ENCODE peak calls at places on chromosomes 2 and 18, in nine cellular contexts. E is CD4-positive, alpha-beta T cell; D is T-helper 17 cell; S is left lobe of liver; B is activated CD4-positive, alpha-beta T cell treated with anti-CD3 and anti-CD28 coated beads for 36 hours; N is aorta; O is heart right ventricle; H is Panc1; W is PC-3. Q is an unnamed sample.

GRCh38 chr2:10982931-10983701 is 71.4 kb downstream of the KCNF1 start:
- ATAC-seq in E (no peak), D (no peak), S (peak; percentile 35), B (no peak), N (no peak), O (peak; percentile 79), H (no peak), W (no peak), Q (peak; percentile 45)

GRCh38 chr2:142936629-142937028 is 59.2 kb downstream of the KYNU start:
- ATAC-seq in E (no peak), D (no peak), S (no peak), B (no peak), N (no peak), O (no peak), H (no peak), W (no peak), Q (no peak)

GRCh38 chr2:205806126-205806905 is 124.0 kb downstream of the NRP2 start:
- ATAC-seq in E (no peak), D (no peak), S (peak; percentile 92), B (no peak), N (no peak), O (no peak), H (no peak), W (no peak), Q (no peak)

GRCh38 chr2:206993964-206994363 is 54.6 kb downstream of the CPO start:
- ATAC-seq in E (no peak), D (no peak), S (no peak), B (no peak), N (no peak), O (no peak), H (peak; percentile 73), W (no peak), Q (no peak)

GRCh38 chr2:189118386-189118785 is 61.2 kb downstream of the COL5A2 start:
- ATAC-seq in E (no peak), D (no peak), S (no peak), B (no peak), N (no peak), O (no peak), H (no peak), W (no peak), Q (no peak)

GRCh38 chr2:227335713-227336112 is 10.7 kb downstream of the MFF start:
- ATAC-seq in E (no peak), D (no peak), S (no peak), B (peak; percentile 33), N (no peak), O (no peak), H (no peak), W (no peak), Q (no peak)

GRCh38 chr2:88832256-88832991 is 141.0 kb downstream of the RPIA start:
- ATAC-seq in E (no peak), D (peak; percentile 33), S (no peak), B (no peak), N (no peak), O (no peak), H (peak; percentile 54), W (peak; percentile 18), Q (no peak)

GRCh38 chr2:46459694-46460093 is 19.7 kb upstream of the TMEM247 start:
- ATAC-seq in E (no peak), D (no peak), S (no peak), B (no peak), N (no peak), O (no peak), H (no peak), W (no peak), Q (no peak)

GRCh38 chr2:175414872-175415487 is 233.5 kb upstream of the ATP5MC3 start:
- ATAC-seq in E (no peak), D (no peak), S (peak; percentile 93), B (no peak), N (no peak), O (no peak), H (peak; percentile 94), W (peak; percentile 92), Q (no peak)

GRCh38 chr2:20637147-20637546 is 13.8 kb downstream of the HS1BP3 start:
- ATAC-seq in E (no peak), D (no peak), S (peak; percentile 27), B (no peak), N (peak; percentile 81), O (peak; percentile 78), H (no peak), W (no peak), Q (peak; percentile 46)

GRCh38 chr2:109454764-109455394 is 158.9 kb downstream of the SEPTIN10 start:
- ATAC-seq in E (no peak), D (no peak), S (no peak), B (peak; percentile 63), N (no peak), O (no peak), H (no peak), W (no peak), Q (no peak)

GRCh38 chr2:44055229-44055628 is 59.4 kb upstream of the LRPPRC start:
- ATAC-seq in E (no peak), D (no peak), S (no peak), B (no peak), N (no peak), O (no peak), H (no peak), W (no peak), Q (no peak)

GRCh38 chr2:98868548-98869271 is 67.3 kb downstream of the CRACDL start:
- ATAC-seq in E (no peak), D (no peak), S (no peak), B (no peak), N (no peak), O (peak; percentile 12), H (peak; percentile 11), W (peak; percentile 48), Q (no peak)

GRCh38 chr2:45616663-45617411 is 5.8 kb upstream of the SRBD1 start:
- ATAC-seq in E (no peak), D (no peak), S (no peak), B (no peak), N (no peak), O (no peak), H (no peak), W (peak; percentile 75), Q (no peak)

GRCh38 chr2:39524061-39524460 is 87.0 kb upstream of the MAP4K3 start:
- ATAC-seq in E (no peak), D (no peak), S (no peak), B (no peak), N (no peak), O (no peak), H (no peak), W (peak; percentile 14), Q (no peak)

GRCh38 chr18:23058746-23059440 is 76.4 kb upstream of the CABLES1 start:
- ATAC-seq in E (no peak), D (no peak), S (no peak), B (no peak), N (no peak), O (no peak), H (no peak), W (no peak), Q (no peak)

GRCh38 chr2:57892920-57893319 is 153.7 kb upstream of the VRK2 start:
- ATAC-seq in E (no peak), D (no peak), S (no peak), B (no peak), N (no peak), O (no peak), H (no peak), W (no peak), Q (no peak)

GRCh38 chr2:45542013-45542412 is 69.1 kb downstream of the SRBD1 start:
- ATAC-seq in E (no peak), D (no peak), S (no peak), B (no peak), N (no peak), O (peak; percentile 9), H (no peak), W (no peak), Q (no peak)

GRCh38 chr18:30491815-30492551 is 550.6 kb downstream of the DSC3 start:
- ATAC-seq in E (no peak), D (no peak), S (no peak), B (peak; percentile 33), N (no peak), O (no peak), H (no peak), W (no peak), Q (no peak)

GRCh38 chr2:218003265-218003950 is 613 bp upstream of the TNS1 start:
- ATAC-seq in E (no peak), D (no peak), S (no peak), B (no peak), N (peak; percentile 72), O (peak; percentile 43), H (no peak), W (no peak), Q (peak; percentile 50)

GRCh38 chr2:216949685-216950397 is 90.0 kb upstream of the TNP1 start:
- ATAC-seq in E (no peak), D (no peak), S (no peak), B (no peak), N (no peak), O (no peak), H (no peak), W (no peak), Q (no peak)

GRCh38 chr2:39593439-39594393 is 72.0 kb upstream of the TMEM178A start:
- ATAC-seq in E (no peak), D (no peak), S (peak; percentile 62), B (no peak), N (peak; percentile 79), O (peak; percentile 85), H (peak; percentile 94), W (peak; percentile 97), Q (peak; percentile 69)

GRCh38 chr2:224086226-224086911 is 47.3 kb upstream of the SERPINE2 start:
- ATAC-seq in E (no peak), D (no peak), S (no peak), B (no peak), N (peak; percentile 84), O (peak; percentile 62), H (no peak), W (peak; percentile 88), Q (peak; percentile 94)

GRCh38 chr2:228067309-228067708 is 114.2 kb downstream of the SPHKAP start:
- ATAC-seq in E (no peak), D (no peak), S (no peak), B (no peak), N (no peak), O (no peak), H (no peak), W (no peak), Q (no peak)

GRCh38 chr18:3179430-3180089 is 40.2 kb downstream of the MYOM1 start:
- ATAC-seq in E (no peak), D (no peak), S (no peak), B (no peak), N (no peak), O (peak; percentile 10), H (no peak), W (peak; percentile 91), Q (no peak)

GRCh38 chr18:76838182-76838581 is 15.8 kb downstream of the ZNF236 start:
- ATAC-seq in E (no peak), D (no peak), S (peak; percentile 42), B (no peak), N (no peak), O (no peak), H (peak; percentile 91), W (peak; percentile 64), Q (no peak)

GRCh38 chr2:169778421-169778820 is 20.2 kb upstream of the SSB start:
- ATAC-seq in E (no peak), D (no peak), S (no peak), B (no peak), N (no peak), O (no peak), H (no peak), W (no peak), Q (no peak)

GRCh38 chr2:47996808-47997207 is 90.5 kb upstream of the FBXO11 start:
- ATAC-seq in E (no peak), D (no peak), S (no peak), B (no peak), N (no peak), O (no peak), H (no peak), W (no peak), Q (no peak)

GRCh38 chr2:64063924-64064331 is 44.7 kb upstream of the VPS54 start:
- ATAC-seq in E (no peak), D (no peak), S (peak; percentile 37), B (no peak), N (peak; percentile 60), O (peak; percentile 50), H (no peak), W (no peak), Q (peak; percentile 52)

GRCh38 chr2:212237350-212238095 is 301.1 kb downstream of the ERBB4 start:
- ATAC-seq in E (no peak), D (no peak), S (no peak), B (no peak), N (no peak), O (no peak), H (no peak), W (no peak), Q (no peak)

GRCh38 chr18:58208207-58208944 is 164.3 kb downstream of the NEDD4L start:
- ATAC-seq in E (no peak), D (no peak), S (no peak), B (no peak), N (no peak), O (peak; percentile 46), H (peak; percentile 56), W (peak; percentile 67), Q (no peak)

Q was measured in gastroesophageal sphincter.